ENCODE peak calls at places on chromosomes 13 and 19, in six cellular contexts. E is body of pancreas, K is transverse colon, T is IMR-90, C is tibial nerve, D is cardiac muscle cell. P is an unnamed sample.

GRCh38 chr13:108495686-108496363 is 133.6 kb upstream of the MYO16 start:
- DNase-seq in T (no peak), C (no peak), E (no peak), D (peak; percentile 1), K (no peak), P (no peak)

GRCh38 chr19:39814595-39814994 is 19.4 kb downstream of the DYRK1B start:
- DNase-seq in C (no peak), K (no peak), E (no peak), D (no peak), T (no peak), P (no peak)

GRCh38 chr19:5131031-5131865 is 162.3 kb downstream of the KDM4B start:
- DNase-seq in C (no peak), K (peak; percentile 44), D (no peak), E (no peak), T (no peak), P (no peak)

GRCh38 chr13:110293037-110293436 is 13.9 kb downstream of the COL4A1 start:
- DNase-seq in E (no peak), T (no peak), K (no peak), C (no peak), D (no peak), P (no peak)

GRCh38 chr13:78712866-78713265 is 53.9 kb upstream of the OBI1 start:
- DNase-seq in C (no peak), T (no peak), E (no peak), D (no peak), K (no peak), P (no peak)

GRCh38 chr13:42991892-42992584 is at the start of gene EPSTI1:
- DNase-seq in K (peak; percentile 83), T (peak; percentile 74), C (peak; percentile 27), E (peak; percentile 74), D (peak; percentile 79), P (peak; percentile 53)

GRCh38 chr19:3699071-3699740 is 1.1 kb downstream of the PIP5K1C start:
- DNase-seq in T (peak; percentile 34), K (peak; percentile 50), C (peak; percentile 45), D (peak; percentile 56), E (peak; percentile 53), P (no peak)

GRCh38 chr19:8592231-8593009 is 15.2 kb upstream of the MYO1F start:
- DNase-seq in K (peak; percentile 90), T (peak; percentile 95), E (peak; percentile 92), C (peak; percentile 99), D (peak; percentile 99), P (peak; percentile 69)

GRCh38 chr19:49210108-49210900 is 52.7 kb downstream of the TRPM4 start:
- DNase-seq in C (peak; percentile 33), K (peak; percentile 42), T (no peak), D (peak; percentile 29), E (peak; percentile 89), P (peak; percentile 29)

GRCh38 chr13:39259371-39259770 is 221.1 kb downstream of the NHLRC3 start:
- DNase-seq in T (no peak), K (no peak), C (no peak), D (no peak), E (no peak), P (no peak)

GRCh38 chr19:4524808-4525562 is 6.7 kb upstream of the PLIN4 start:
- DNase-seq in C (peak; percentile 28), E (peak; percentile 47), K (peak; percentile 66), D (peak; percentile 61), T (no peak), P (peak; percentile 49)

DNA sequence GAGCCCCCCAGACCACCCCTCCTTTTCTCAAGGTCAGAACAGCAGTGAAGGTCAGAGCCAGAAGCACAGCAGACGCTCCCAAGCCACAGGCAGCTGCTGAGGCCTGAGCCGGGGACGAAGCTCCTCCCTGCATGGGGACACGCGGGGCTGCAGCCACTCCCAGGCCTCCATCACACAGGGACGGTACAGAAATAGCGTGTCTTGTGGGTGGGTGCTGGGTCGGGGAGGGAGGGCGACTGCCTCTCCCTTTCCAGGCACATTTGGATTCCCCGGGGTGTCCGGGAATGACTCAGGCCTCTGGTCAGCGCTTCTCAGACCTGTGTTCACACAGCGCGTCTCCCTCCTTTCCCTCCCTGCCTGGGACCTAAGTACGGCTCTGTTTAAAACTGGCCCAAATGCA is 33.2 kb downstream of the RASA3 start:
- DNase-seq in C (peak; percentile 69), T (peak; percentile 93), E (peak; percentile 71), D (peak; percentile 87), K (peak; percentile 60), P (no peak)
- H3K27ac ChIP-seq in C (peak overlapping the region; percentile 82), T (peak overlapping the region; percentile 7), E (no peak overlapping the region), D (peak overlapping the region; percentile 85), K (peak overlapping the region; percentile 50), P (peak overlapping the region; percentile 61)

DNA sequence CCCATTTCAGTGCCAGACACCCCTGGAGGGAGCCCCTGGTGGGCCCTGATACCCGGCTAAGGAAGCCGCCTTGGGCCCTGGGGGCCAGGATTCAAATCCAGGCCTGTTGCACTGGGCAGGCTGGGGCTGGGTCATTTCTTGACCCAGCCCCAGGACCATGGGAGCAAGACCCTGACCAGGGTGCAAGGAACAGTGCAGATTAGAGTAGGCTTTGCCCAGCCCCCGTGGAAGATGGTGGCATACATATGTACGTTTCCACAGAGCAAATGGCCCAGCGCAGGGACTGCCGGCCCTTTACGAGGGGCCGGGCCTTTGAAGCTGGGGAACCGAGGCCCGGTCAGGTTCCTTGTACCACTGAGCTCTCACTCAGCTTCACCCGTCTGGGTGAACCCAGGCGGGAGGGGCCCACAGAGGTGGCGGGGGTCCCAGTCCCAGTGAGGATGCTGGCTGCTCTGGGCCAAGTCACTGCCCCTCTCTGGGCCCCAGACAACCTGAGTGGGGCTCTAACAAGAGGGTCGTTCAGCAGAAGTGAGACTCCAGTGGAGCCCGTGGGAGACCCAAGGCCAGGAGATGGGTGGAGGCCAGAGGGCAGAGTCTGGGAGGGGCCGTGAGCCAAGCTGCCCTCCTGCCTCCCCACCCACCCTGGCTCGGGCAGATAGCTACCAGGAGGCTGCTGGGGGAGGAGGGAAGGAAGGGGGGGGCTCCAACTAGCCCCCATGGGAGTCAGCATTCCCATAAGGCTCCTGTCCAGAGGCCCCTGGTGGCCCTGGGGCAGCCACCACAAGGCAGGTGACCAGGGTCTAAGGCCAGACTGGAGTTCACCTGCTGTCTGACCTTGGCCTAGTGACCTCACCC is 2.7 kb downstream of the MKNK2 start:
- DNase-seq in E (no peak), C (no peak), D (no peak), K (no peak), T (no peak), P (no peak)
- H3K27ac ChIP-seq in E (peak overlapping the region; percentile 100), C (peak overlapping the region; percentile 99), D (no peak overlapping the region), K (peak overlapping the region; percentile 100), T (no peak overlapping the region), P (peak overlapping the region; percentile 100)

DNA sequence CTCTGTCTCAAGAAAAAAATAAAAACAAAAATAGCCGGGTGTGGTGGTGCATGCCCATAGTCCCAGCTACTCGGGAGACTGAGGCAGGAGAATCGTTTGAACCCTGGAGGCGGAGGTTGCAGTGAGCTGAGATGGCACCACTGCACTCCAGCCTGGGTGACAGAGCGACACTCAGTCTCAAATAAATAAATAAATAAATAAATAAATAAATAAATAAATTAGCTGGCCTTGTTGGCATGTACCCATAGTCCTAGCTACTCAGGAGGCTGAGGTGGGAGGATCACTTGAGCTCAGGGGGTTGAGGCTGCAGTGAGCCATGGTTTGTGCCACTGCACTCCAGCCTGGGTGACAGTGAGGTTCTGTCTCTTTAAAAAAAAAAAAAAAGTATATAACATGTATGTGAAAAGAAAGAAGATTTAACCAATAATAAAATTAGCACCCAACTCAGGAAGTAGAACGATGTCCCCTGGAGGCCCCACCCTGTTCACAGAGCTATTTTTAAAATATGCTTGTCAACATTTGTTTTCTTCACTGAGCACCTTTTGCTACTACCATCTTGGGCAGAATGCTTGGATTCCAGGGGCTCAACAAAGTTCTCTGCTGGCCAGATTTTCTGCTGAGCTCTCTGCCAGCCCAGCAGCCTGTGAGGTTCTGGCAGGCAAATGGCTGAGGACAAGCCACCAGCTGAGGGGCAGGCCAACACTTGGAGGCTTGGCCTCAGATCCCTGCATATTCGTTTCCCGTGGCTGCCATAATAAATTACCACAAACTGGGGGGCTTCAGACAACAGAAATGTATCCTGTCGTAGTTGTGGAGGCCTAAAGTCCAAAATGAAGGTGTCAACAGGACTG is 5.1 kb downstream of the SLC25A42 start:
- DNase-seq in C (no peak), E (no peak), K (no peak), T (no peak), D (no peak), P (no peak)
- H3K27ac ChIP-seq in C (peak overlapping the region; percentile 30), E (no peak overlapping the region), K (no peak overlapping the region), T (no peak overlapping the region), D (no peak overlapping the region), P (peak overlapping the region; percentile 36)

GRCh38 chr19:36047835-36048234 is 6.2 kb downstream of the THAP8 start:
- DNase-seq in K (no peak), E (no peak), T (no peak), C (no peak), D (no peak), P (no peak)
- H3K27ac ChIP-seq in K (no peak overlapping the region), E (no peak overlapping the region), T (no peak overlapping the region), C (peak overlapping the region; percentile 79), D (no peak overlapping the region), P (no peak overlapping the region)

DNA sequence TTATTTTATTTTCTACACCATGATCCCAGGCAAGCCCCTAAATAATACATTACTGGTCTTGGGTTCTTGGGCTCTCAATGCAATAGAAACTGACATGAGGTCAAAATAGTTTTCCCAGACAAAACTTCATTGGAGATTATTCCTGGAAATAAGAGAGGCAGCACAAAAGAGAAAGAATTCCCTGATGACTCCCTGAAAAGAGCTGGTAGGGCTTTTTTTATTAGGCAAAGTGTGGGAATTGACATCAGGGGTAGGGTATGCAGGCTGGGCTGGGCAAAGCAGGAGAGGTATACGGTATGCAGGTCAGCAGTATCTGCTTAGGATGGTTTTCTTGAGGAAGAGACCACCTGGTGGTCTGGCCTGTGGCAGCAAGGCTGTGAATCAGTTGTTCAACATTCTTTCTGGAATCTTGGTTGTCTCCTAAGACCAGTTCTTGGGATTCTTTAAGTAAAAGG is 9.3 kb upstream of the IGFL3 start:
- DNase-seq in K (no peak), T (no peak), E (no peak), D (no peak), C (no peak), P (no peak)
- H3K27ac ChIP-seq in K (peak overlapping the region; percentile 61), T (peak overlapping the region; percentile 98), E (peak overlapping the region; percentile 39), D (peak overlapping the region; percentile 99), C (peak overlapping the region; percentile 84), P (no peak overlapping the region)

GRCh38 chr13:33172911-33173310 is 112.6 kb downstream of the STARD13 start:
- DNase-seq in E (no peak), T (no peak), D (no peak), K (no peak), C (no peak), P (no peak)
- H3K27ac ChIP-seq in E (no peak overlapping the region), T (no peak overlapping the region), D (no peak overlapping the region), K (peak overlapping the region; percentile 39), C (peak overlapping the region; percentile 76), P (no peak overlapping the region)

DNA sequence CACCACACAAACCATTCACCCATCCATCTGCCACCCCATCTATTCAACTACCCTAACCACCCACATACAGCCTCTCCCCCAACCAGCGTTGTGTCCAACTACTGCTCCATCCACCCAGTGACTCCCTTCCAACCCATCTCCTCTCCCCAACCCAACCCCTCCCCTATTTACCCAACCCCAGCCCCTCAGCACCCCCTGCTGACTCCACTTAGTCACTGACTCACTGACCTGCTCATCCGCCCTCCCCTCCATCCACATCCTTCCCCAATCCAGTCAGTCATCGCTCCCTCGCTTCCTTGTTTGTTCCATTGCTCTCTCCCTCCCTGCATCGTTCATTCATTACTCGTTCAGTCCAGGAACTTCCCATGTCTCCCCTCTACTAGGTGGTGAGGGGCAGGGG is 39.2 kb downstream of the KCNC3 start:
- DNase-seq in K (no peak), D (no peak), T (no peak), E (no peak), C (no peak), P (no peak)
- H3K27ac ChIP-seq in K (no peak overlapping the region), D (no peak overlapping the region), T (no peak overlapping the region), E (no peak overlapping the region), C (no peak overlapping the region), P (no peak overlapping the region)

P was measured in RWPE1.